ENCODE peak calls at places on chromosomes 11 and 22, in six cellular contexts. N is A549, S is K562, C is stomach, Q is H1, X is sigmoid colon. O is an unnamed sample.

GRCh38 chr22:21952586-21953571 is at the start of gene PPM1F:
- DNase-seq in S (peak; percentile 100), N (peak; percentile 55), C (peak; percentile 91), X (peak; percentile 91), Q (peak; percentile 97), O (peak; percentile 98)

GRCh38 chr22:50671641-50672040 is 982 bp upstream of the SHANK3 start:
- DNase-seq in Q (no peak), X (no peak), S (peak; percentile 2), C (no peak), N (no peak), O (no peak)

GRCh38 chr11:63813563-63814382 is 517 bp downstream of the SPINDOC start:
- DNase-seq in S (peak; percentile 77), C (peak; percentile 33), X (peak; percentile 75), N (peak; percentile 39), Q (peak; percentile 66), O (peak; percentile 49)

GRCh38 chr11:119148855-119149370 is at the start of gene ABCG4:
- DNase-seq in C (peak; percentile 29), N (no peak), S (peak; percentile 75), Q (peak; percentile 69), X (no peak), O (no peak)

GRCh38 chr11:1158681-1159525 is 1.1 kb downstream of the MUC5AC start:
- DNase-seq in S (no peak), X (no peak), C (peak; percentile 42), N (no peak), Q (no peak), O (peak; percentile 74)

GRCh38 chr11:10844816-10845215 is 13.0 kb downstream of the ZBED5 start:
- DNase-seq in C (no peak), S (no peak), X (no peak), N (no peak), Q (no peak), O (no peak)

GRCh38 chr11:33912405-33913361 is 20.8 kb upstream of the LMO2 start:
- DNase-seq in N (peak; percentile 66), S (peak; percentile 72), X (no peak), C (no peak), Q (no peak), O (no peak)

GRCh38 chr11:119198925-119199324 is 7.2 kb upstream of the CBL start:
- DNase-seq in S (no peak), C (no peak), Q (no peak), X (peak; percentile 41), N (no peak), O (no peak)

GRCh38 chr11:23620617-23621016 is 760.3 kb upstream of the CCDC179 start:
- DNase-seq in N (no peak), S (no peak), X (no peak), C (no peak), Q (no peak), O (no peak)

GRCh38 chr11:31512117-31512516 is 2.5 kb downstream of the ELP4 start:
- DNase-seq in S (no peak), N (no peak), Q (no peak), C (no peak), X (no peak), O (no peak)

GRCh38 chr11:91243065-91243464 is 981.6 kb upstream of the FAT3 start:
- DNase-seq in S (no peak), C (no peak), X (no peak), Q (no peak), N (no peak), O (no peak)

GRCh38 chr11:22491826-22492225 is 133.8 kb downstream of the FANCF start:
- DNase-seq in N (no peak), S (no peak), Q (no peak), C (no peak), X (no peak), O (no peak)

GRCh38 chr11:40842750-40843339 is 616.6 kb downstream of the LRRC4C start:
- DNase-seq in Q (no peak), X (no peak), C (no peak), N (no peak), S (no peak), O (no peak)

GRCh38 chr11:108003623-108004022 is 5.1 kb upstream of the CUL5 start:
- DNase-seq in C (no peak), N (no peak), Q (no peak), X (no peak), S (no peak), O (no peak)

GRCh38 chr11:108007819-108008218 is 879 bp upstream of the CUL5 start:
- DNase-seq in Q (no peak), C (no peak), S (no peak), N (no peak), X (no peak), O (no peak)

GRCh38 chr11:108012139-108012725 is 3.5 kb downstream of the CUL5 start:
- DNase-seq in C (no peak), X (no peak), S (no peak), N (no peak), Q (no peak), O (no peak)

GRCh38 chr11:108009497-108010360 is 1.0 kb downstream of the CUL5 start:
- DNase-seq in Q (no peak), S (no peak), C (peak; percentile 27), N (no peak), X (no peak), O (peak; percentile 22)

DNA sequence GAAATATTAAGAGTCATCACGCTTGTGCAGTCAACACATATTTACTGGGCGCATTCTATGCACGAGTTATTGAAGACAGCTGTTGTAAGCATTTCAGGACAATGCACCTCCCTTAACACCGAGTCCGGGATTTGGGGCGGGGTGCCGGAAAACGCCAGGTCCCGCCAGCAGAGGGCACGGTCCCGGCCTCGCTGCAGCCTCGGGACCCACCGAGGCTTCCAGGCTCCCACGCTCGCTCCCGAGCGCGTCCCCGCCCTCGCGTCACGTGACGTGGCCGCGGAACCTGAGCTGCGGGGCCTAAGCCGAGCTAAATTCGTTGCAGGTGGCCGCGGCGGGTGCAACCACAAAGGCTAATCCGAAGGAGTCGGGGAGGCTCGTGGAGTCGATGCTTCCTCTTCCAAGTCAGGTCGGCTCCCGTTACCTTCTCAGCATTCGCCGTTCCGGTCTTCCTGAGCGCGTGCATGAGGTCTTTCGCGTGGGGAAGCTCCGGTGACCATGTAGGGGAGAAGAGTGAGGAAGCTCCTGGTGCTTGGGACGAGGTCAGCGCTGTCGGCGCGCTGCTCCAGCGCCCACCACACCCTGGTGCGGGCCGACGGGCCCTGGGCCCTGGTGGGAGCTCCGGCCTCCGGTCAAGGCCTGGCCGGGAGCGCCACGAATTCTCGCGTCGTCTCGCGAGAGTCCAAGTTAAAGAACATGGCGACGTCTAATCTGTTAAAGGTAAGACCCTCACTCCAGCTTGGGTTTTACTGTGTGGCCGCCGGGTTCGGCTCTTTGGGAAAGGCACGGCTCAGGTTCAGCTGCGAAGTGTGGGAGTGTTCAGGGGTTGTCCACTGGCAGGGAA is at the start of gene CUL5:
- DNase-seq in N (peak; percentile 89), Q (peak; percentile 96), S (peak; percentile 90), X (peak; percentile 96), C (peak; percentile 92), O (peak; percentile 93)
- TF ChIP-seq EP300 in N (no peak), Q (no peak), S (peak; percentile 11), X (no peak), C (no peak), O (no peak)

GRCh38 chr22:46103181-46103580 is 47.1 kb upstream of the PPARA start:
- DNase-seq in C (no peak), N (no peak), X (no peak), S (no peak), Q (no peak), O (no peak)

GRCh38 chr22:46104881-46105493 is 45.3 kb upstream of the PPARA start:
- DNase-seq in X (no peak), N (peak; percentile 73), S (no peak), Q (no peak), C (no peak), O (peak; percentile 68)

GRCh38 chr22:46103664-46104063 is 46.7 kb upstream of the PPARA start:
- DNase-seq in S (no peak), N (no peak), C (no peak), Q (no peak), X (no peak), O (peak; percentile 61)

GRCh38 chr22:46105494-46106278 is 44.6 kb upstream of the PPARA start:
- DNase-seq in C (peak; percentile 79), X (peak; percentile 86), N (peak; percentile 85), S (no peak), Q (no peak), O (peak; percentile 67)

DNA sequence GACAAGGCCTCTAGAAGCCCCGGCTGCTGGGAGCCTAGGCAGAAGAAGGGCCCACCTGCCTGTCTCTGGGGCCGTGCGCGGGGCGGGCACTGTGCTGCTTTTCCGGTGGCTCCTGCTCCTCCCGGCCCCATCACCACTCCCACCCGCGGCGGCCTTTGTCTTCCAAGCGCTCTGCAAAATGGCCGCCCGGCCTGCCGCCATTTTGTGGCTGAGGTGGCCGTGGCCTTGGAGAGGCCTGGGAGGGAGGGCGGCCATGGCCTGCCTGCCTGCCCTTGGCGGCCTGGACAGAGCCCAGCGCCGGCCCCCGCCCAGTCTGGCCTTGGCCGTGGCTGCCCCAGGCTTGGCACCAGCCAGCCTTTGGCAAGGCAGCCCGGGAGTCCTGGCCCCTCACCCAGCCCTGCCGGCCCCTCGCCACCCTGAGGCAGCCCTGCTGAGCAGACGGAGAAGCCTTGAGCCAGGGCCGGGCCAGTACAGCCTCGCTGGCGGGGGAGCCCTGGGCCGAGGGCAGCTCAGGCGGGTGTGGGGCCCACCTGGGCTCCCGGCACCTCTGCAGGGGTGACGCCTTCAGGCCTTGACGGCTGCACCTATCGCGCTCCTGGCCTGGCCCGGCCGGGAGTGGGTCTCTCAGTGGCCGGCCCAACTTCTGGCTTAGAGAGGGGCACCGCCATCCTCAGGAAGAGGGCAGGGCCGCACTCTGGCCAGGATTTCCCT is 46.0 kb upstream of the PPARA start:
- DNase-seq in X (no peak), S (no peak), Q (no peak), N (no peak), C (peak; percentile 83), O (no peak)
- H3K4me1 ChIP-seq in X (peaks cover 75% of the 10 kb centered on the region), S (peaks cover 50% of the 10 kb centered on the region), Q (no peaks in the 10 kb centered on the region), N (peaks cover 92% of the 10 kb centered on the region), C (peaks cover 93% of the 10 kb centered on the region), O (peaks cover 82% of the 10 kb centered on the region)

DNA sequence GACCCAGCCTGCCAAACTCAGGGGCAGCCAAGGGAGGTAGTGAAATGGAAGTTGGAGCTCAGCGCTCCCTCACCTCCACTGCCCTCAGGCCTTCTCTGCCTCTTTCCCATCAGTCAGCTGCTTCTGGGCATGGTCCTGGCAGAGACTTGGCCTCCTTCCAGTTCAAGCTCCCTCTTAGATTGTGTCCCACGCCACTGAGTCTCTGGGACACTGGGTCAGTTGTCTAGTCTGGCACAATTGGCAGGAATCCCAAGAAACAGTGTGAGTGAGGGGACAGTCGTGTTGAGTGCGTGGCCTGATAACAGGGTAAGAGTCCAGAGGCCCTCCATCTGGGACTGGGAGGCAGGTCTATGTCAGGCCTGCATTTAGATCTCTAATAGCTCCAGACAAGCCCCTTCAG is 7.1 kb upstream of the SLC35E4 start:
- DNase-seq in X (no peak), S (no peak), C (no peak), Q (no peak), N (no peak), O (no peak)
- H3K4me3 ChIP-seq in X (no peak overlapping the region), S (no peak overlapping the region), C (no peak overlapping the region), Q (no peak overlapping the region), N (no peak overlapping the region), O (no peak overlapping the region)

DNA sequence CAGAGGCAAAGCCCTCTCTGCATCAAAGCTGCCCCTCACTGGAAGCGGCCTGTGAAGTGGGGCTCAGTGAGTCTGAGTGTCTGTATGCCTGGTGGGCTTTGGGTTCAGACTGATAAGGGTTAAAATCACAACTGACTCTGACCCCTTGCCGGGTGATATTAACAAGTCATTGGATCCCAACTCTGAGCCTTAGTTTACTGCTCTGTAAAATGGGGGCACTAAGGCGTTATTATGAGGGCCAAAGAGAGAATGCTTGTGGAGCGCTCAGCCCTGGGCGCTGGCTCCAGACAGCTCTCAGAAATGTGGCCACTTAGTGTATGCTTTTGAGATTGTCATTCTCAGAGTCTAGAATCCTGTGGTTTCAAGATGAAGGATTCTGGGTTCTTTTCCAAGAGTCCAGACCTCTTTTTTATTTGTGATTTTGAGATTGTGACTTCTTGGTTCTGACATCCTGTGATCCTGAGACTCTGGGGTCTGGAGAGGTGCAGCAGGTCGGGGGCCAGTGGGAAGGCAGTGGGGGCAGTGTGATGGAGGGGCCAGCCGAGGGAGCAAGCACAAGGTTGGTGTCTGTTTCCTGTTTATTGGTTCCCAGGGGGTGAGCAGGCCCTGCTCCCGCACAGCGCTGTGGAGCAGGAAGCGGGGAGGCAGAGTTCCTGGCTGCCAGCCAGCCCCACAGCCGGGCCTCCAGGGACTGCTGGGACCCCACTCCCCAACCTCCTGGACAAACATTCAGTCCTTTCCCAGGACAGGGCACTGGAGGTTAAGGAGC is 13.4 kb downstream of the ARHGEF17 start:
- DNase-seq in N (no peak), X (peak; percentile 84), Q (no peak), S (no peak), C (no peak), O (peak; percentile 83)
- TF ChIP-seq EP300 in N (no peak), X (no peak), Q (no peak), S (no peak), C (no peak), O (no peak)